ENCODE peak calls at places on chromosomes 5 and 9, in seven cellular contexts. X is naive B cell; O is fibroblast of lung; G is hepatic stellate cell; R is stimulated activated CD8-positive, alpha-beta memory T cell treated with anti-CD3 and anti-CD28 coated beads, Interleukin-7, amount 100 ng/mL, for 48 hours; Q is tibial nerve; P is CD4-positive, CD25-positive, alpha-beta regulatory T cell. C is an unnamed sample.

GRCh38 chr5:64834037-64834436 is 65.3 kb downstream of the CWC27 start:
- DNase-seq in Q (no peak), X (no peak), P (no peak), O (peak), G (no peak), R (no peak), C (no peak)

GRCh38 chr5:175746851-175747250 is 89.0 kb downstream of the HRH2 start:
- DNase-seq in O (no peak), Q (no peak), R (no peak), P (peak), G (no peak), X (no peak), C (no peak)

GRCh38 chr5:84213212-84213611 is 171.5 kb downstream of the EDIL3 start:
- DNase-seq in G (no peak), P (no peak), R (no peak), Q (no peak), X (no peak), O (no peak), C (no peak)

GRCh38 chr5:176713409-176713808 is 66.1 kb downstream of the TSPAN17 start:
- DNase-seq in Q (no peak), R (no peak), G (no peak), O (no peak), P (no peak), X (no peak), C (no peak)

GRCh38 chr5:63916786-63917185 is 45.5 kb downstream of the HTR1A start:
- DNase-seq in P (no peak), Q (no peak), G (no peak), O (peak), X (no peak), R (no peak), C (no peak)

GRCh38 chr5:67000794-67001475 is 195.7 kb downstream of the CD180 start:
- DNase-seq in G (no peak), Q (no peak), O (no peak), R (no peak), P (no peak), X (no peak), C (no peak)

GRCh38 chr9:118829334-118829733 is 539.9 kb downstream of the BRINP1 start:
- DNase-seq in P (no peak), R (no peak), X (no peak), O (peak), G (peak), Q (no peak), C (no peak)

GRCh38 chr9:133023117-133023890 is 7.5 kb upstream of the GTF3C5 start:
- DNase-seq in O (no peak), Q (no peak), G (no peak), P (peak), R (peak), X (no peak), C (no peak)

GRCh38 chr5:89817841-89818240 is 591.7 kb downstream of the CETN3 start:
- DNase-seq in O (no peak), Q (no peak), G (no peak), X (no peak), P (no peak), R (no peak), C (no peak)

GRCh38 chr5:54883374-54884194 is 101.8 kb downstream of the ESM1 start:
- DNase-seq in G (peak), X (no peak), R (no peak), Q (peak), O (peak), P (no peak), C (no peak)

GRCh38 chr5:40680741-40681350 is 1.1 kb downstream of the PTGER4 start:
- DNase-seq in P (peak), Q (peak), X (peak), G (peak), R (peak), O (no peak), C (no peak)

GRCh38 chr9:85431396-85432102 is 310.2 kb downstream of the AGTPBP1 start:
- DNase-seq in G (no peak), Q (no peak), R (no peak), P (no peak), O (peak), X (no peak), C (no peak)

GRCh38 chr5:135154961-135155360 is 120.9 kb upstream of the PITX1 start:
- DNase-seq in Q (no peak), O (no peak), P (no peak), G (no peak), X (no peak), R (no peak), C (no peak)